ENCODE peak calls at places on chromosomes 12 and 14, in eight cellular contexts. B is fibroblast of pulmonary artery, E is mesendoderm, V is A673, U is left lung, S is transverse colon, G is A549, J is astrocyte. Z is an unnamed sample.

GRCh38 chr14:21267886-21268611 is 1.2 kb downstream of the HNRNPC start:
- DNase-seq in B (peak), E (no peak), V (no peak), U (no peak), S (no peak), G (no peak), J (peak), Z (peak)

GRCh38 chr12:21539797-21540196 is 13.7 kb downstream of the SPX start:
- DNase-seq in B (no peak), E (no peak), V (no peak), U (no peak), S (no peak), G (no peak), J (no peak), Z (no peak)

GRCh38 chr12:57008113-57008687 is 1.9 kb upstream of the ZBTB39 start:
- DNase-seq in B (peak), E (peak), V (peak), U (no peak), S (no peak), G (peak), J (peak), Z (peak)

GRCh38 chr14:64645220-64645891 is 58.9 kb upstream of the PLEKHG3 start:
- DNase-seq in B (peak), E (peak), V (peak), U (no peak), S (no peak), G (no peak), J (peak), Z (peak)

GRCh38 chr12:81692008-81692407 is 67.1 kb downstream of the PPFIA2 start:
- DNase-seq in B (no peak), E (peak), V (no peak), U (no peak), S (no peak), G (no peak), J (no peak), Z (no peak)

GRCh38 chr12:95634622-95635621 is 83.6 kb upstream of the USP44 start:
- DNase-seq in B (peak), E (no peak), V (no peak), U (no peak), S (peak), G (no peak), J (peak), Z (peak)

GRCh38 chr12:107356266-107356936 is 263.1 kb upstream of the CRY1 start:
- DNase-seq in B (peak), E (no peak), V (no peak), U (no peak), S (no peak), G (no peak), J (peak), Z (peak)

GRCh38 chr12:6627598-6627997 is 8.2 kb downstream of the LPAR5 start:
- DNase-seq in B (no peak), E (no peak), V (no peak), U (no peak), S (no peak), G (no peak), J (no peak), Z (no peak)

GRCh38 chr14:101707863-101708620 is 53.5 kb upstream of the PPP2R5C start:
- DNase-seq in B (no peak), E (no peak), V (no peak), U (no peak), S (no peak), G (no peak), J (no peak), Z (no peak)

GRCh38 chr12:127393896-127394295 is 873.1 kb upstream of the TMEM132C start:
- DNase-seq in B (peak), E (no peak), V (peak), U (no peak), S (no peak), G (no peak), J (peak), Z (peak)

GRCh38 chr12:50537538-50537919 is 32.7 kb downstream of the DIP2B start:
- DNase-seq in B (no peak), E (no peak), V (no peak), U (no peak), S (no peak), G (peak), J (peak), Z (no peak)

GRCh38 chr12:111773801-111774551 is 7.2 kb downstream of the ALDH2 start:
- DNase-seq in B (peak), E (no peak), V (no peak), U (peak), S (peak), G (no peak), J (peak), Z (peak)

GRCh38 chr12:66548338-66549049 is 130.4 kb downstream of the GRIP1 start:
- DNase-seq in B (peak), E (peak), V (no peak), U (no peak), S (no peak), G (no peak), J (no peak), Z (peak)

GRCh38 chr12:14811486-14811885 is 2.5 kb downstream of the SMCO3 start:
- DNase-seq in B (no peak), E (no peak), V (no peak), U (no peak), S (no peak), G (no peak), J (no peak), Z (no peak)

GRCh38 chr12:5648692-5649338 is 216.9 kb downstream of the NTF3 start:
- DNase-seq in B (peak), E (peak), V (peak), U (no peak), S (no peak), G (no peak), J (no peak), Z (peak)

GRCh38 chr14:44720707-44721106 is 213.6 kb upstream of the FSCB start:
- DNase-seq in B (no peak), E (no peak), V (no peak), U (no peak), S (no peak), G (no peak), J (no peak), Z (no peak)

GRCh38 chr14:100677152-100677924 is 49.4 kb upstream of the DLK1 start:
- DNase-seq in B (peak), E (peak), V (peak), U (no peak), S (no peak), G (no peak), J (no peak), Z (peak)

GRCh38 chr12:78028426-78028825 is 197.7 kb downstream of the NAV3 start:
- DNase-seq in B (no peak), E (no peak), V (peak), U (no peak), S (no peak), G (no peak), J (no peak), Z (peak)
- H3K4me3 ChIP-seq in B (no peak), E (no peak), V (no peak), U (no peak), S (no peak), G (no peak), J (no peak), Z (no peak)

GRCh38 chr14:50812856-50813543 is 18.0 kb downstream of the NIN start:
- DNase-seq in B (no peak), E (no peak), V (no peak), U (no peak), S (no peak), G (no peak), J (no peak), Z (no peak)
- H3K4me3 ChIP-seq in B (no peak), E (no peak), V (no peak), U (no peak), S (no peak), G (no peak), J (no peak), Z (no peak)

GRCh38 chr12:8123124-8123888 is at the start of gene CLEC4A:
- DNase-seq in B (no peak), E (no peak), V (no peak), U (no peak), S (no peak), G (no peak), J (no peak), Z (no peak)

DNA sequence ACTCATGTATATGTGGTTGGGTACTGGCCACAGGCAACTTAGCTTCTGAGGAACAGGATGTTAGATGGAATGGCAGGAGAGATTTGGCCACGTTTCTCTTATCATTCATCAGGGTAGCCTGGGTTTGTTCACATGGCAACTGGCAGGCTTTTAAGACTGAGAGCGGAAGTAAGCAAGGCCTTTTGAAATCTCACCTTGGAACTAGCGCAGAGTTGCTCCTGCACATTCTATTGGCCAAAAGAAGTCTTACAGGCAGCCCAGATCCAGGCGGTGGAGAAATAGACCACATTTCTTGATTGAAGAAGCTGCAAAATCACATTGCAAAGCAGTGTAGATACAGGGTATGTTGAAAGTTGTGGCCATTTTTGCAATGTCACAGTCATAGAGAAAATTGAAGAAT is 3.7 kb downstream of the CLEC4A start:
- DNase-seq in B (no peak), E (peak), V (no peak), U (no peak), S (no peak), G (no peak), J (no peak), Z (no peak)
- H3K4me3 ChIP-seq in B (no peak), E (no peak), V (no peak), U (no peak), S (no peak), G (no peak), J (no peak), Z (no peak)

GRCh38 chr12:2692156-2692555 is 102.6 kb upstream of the FKBP4 start:
- DNase-seq in B (no peak), E (no peak), V (no peak), U (no peak), S (no peak), G (no peak), J (no peak), Z (no peak)
- H3K4me3 ChIP-seq in B (no peak), E (no peak), V (no peak), U (no peak), S (peak), G (peak), J (no peak), Z (no peak)

GRCh38 chr12:46401703-46402102 is 29.1 kb upstream of the SLC38A2 start:
- DNase-seq in B (peak), E (no peak), V (peak), U (no peak), S (peak), G (no peak), J (peak), Z (peak)
- H3K4me3 ChIP-seq in B (no peak), E (no peak), V (no peak), U (no peak), S (no peak), G (no peak), J (no peak), Z (no peak)

DNA sequence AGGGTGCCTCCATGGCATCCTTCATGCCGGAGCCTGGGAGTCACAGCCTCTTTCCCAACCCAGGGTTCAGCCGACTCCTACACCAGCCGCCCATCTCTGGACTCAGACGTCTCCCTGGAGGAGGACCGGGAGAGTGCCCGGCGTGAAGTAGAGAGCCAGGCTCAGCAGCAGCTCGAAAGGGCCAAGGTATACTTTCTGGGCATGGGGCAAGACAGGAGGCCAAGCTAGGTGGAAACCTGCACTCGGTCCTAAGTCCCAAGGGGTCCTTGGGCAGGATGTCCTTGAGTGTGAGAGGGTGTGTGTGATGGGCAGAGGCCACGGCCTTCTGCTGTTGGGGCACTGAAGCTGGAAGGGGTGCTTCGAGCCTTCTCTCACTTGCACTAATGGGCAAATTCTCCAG is 5.0 kb downstream of the CACNB3 start:
- DNase-seq in B (no peak), E (no peak), V (no peak), U (no peak), S (no peak), G (no peak), J (no peak), Z (no peak)
- H3K4me3 ChIP-seq in B (no peak), E (no peak), V (no peak), U (no peak), S (no peak), G (no peak), J (no peak), Z (no peak)

GRCh38 chr12:88108021-88108420 is 33.9 kb downstream of the CEP290 start:
- DNase-seq in B (peak), E (no peak), V (no peak), U (no peak), S (no peak), G (no peak), J (no peak), Z (peak)

GRCh38 chr12:88113871-88114270 is 28.0 kb downstream of the CEP290 start:
- DNase-seq in B (peak), E (no peak), V (no peak), U (no peak), S (no peak), G (no peak), J (peak), Z (no peak)

DNA sequence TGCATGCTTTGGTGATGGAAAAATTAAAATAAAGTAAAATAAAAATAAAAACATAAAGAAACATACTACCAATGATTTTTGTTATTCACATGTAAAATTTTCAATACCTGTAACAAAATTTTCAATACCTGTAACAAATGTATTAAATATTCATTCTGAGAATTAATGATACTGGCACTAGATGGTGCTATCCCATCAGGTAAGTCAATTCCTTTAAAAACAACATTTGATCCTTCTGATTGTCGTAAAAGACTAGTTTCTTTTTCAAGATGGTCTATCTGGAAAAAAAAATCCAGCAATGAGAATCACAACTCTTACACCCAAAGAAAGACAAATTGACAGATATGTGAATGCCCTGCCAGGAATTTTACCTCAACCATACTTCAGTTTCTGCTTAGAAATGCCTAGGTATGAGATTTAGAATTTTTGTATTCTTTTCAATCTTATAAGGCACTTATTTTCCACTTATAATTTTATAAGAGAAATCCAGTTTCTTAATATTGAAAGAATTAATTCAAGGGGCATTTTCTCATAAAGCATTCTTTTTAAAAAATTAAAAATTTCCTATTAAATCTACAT is 30.7 kb downstream of the CEP290 start:
- DNase-seq in B (peak), E (peak), V (peak), U (no peak), S (no peak), G (peak), J (peak), Z (peak)
- H3K4me3 ChIP-seq in B (peak), E (no peak), V (no peak), U (no peak), S (peak), G (no peak), J (no peak), Z (no peak)

GRCh38 chr12:121099779-121100178 is 32.9 kb upstream of the P2RX7 start:
- DNase-seq in B (no peak), E (no peak), V (no peak), U (no peak), S (no peak), G (no peak), J (no peak), Z (no peak)
- H3K4me3 ChIP-seq in B (no peak), E (no peak), V (no peak), U (no peak), S (no peak), G (no peak), J (no peak), Z (no peak)

DNA sequence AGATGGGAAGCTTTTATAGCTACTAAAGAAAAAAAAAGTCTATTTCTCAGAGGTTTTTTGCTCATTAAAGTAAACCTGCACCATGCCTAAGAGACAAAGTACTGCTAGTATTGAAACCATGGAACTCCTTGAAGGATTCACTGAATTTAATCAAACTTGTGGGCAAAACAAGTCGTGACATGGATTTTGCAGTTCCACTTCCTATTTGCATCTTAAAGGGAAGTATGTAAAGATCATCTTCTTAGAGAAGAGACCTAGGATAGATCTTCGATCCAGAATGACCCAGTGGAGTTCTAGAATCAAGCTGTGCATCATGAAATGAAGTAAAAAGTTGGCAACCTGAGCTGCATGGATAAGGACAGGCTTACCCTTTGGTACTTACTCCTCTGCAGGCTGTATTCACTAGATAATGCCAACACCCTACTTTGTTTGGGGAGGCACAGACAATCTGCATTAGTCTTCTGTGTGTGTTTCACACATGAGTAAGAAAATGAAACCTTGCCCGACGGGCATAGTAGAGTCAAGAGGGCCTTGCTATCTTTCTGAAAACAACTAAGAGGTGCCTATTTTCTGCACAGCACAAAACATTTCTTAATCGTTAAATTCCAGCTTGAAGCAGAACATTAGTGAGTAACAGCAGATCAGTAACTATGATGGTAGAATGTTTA is 1.9 kb downstream of the GNG2 start:
- DNase-seq in B (no peak), E (no peak), V (no peak), U (no peak), S (no peak), G (no peak), J (no peak), Z (peak)
- H3K4me3 ChIP-seq in B (peak), E (no peak), V (no peak), U (peak), S (peak), G (no peak), J (peak), Z (peak)

Z was measured in cardiac fibroblast.